ENCODE peak calls at places on chromosomes 7 and 10, in five cellular contexts. X is GM12878, M is A549, E is K562, H is HepG2. I is an unnamed sample.

GRCh38 chr10:7506571-7506970 is 95.7 kb upstream of the SFMBT2 start:
- DNase-seq in M (no peak), X (no peak), E (no peak), H (no peak), I (no peak)

GRCh38 chr7:73969991-73970390 is 58.0 kb upstream of the ELN start:
- DNase-seq in H (no peak), X (no peak), M (no peak), E (no peak), I (peak; percentile 8)

GRCh38 chr10:124539935-124540641 is 78.5 kb downstream of the LHPP start:
- DNase-seq in X (no peak), H (peak; percentile 22), M (peak; percentile 28), E (peak; percentile 67), I (peak; percentile 25)

GRCh38 chr10:18689498-18689897 is 30.3 kb downstream of the ARL5B start:
- DNase-seq in E (no peak), M (peak; percentile 33), X (no peak), H (peak; percentile 24), I (no peak)

GRCh38 chr7:77796960-77797359 is 1.3 kb downstream of the TMEM60 start:
- DNase-seq in M (no peak), X (no peak), E (no peak), H (no peak), I (no peak)

GRCh38 chr10:76444034-76444800 is 1012.8 kb downstream of the LRMDA start:
- DNase-seq in X (no peak), H (no peak), E (no peak), M (no peak), I (no peak)

GRCh38 chr7:106619213-106619612 is 41.7 kb downstream of the CCDC71L start:
- DNase-seq in E (no peak), M (no peak), H (no peak), X (no peak), I (no peak)

GRCh38 chr7:112341464-112341863 is 108.8 kb upstream of the IFRD1 start:
- DNase-seq in X (no peak), H (no peak), E (no peak), M (no peak), I (no peak)

GRCh38 chr7:55496906-55497305 is 75.4 kb downstream of the VOPP1 start:
- DNase-seq in M (no peak), E (no peak), X (no peak), H (no peak), I (no peak)

GRCh38 chr7:117202511-117202910 is 120.3 kb downstream of the WNT2 start:
- DNase-seq in X (no peak), H (no peak), E (no peak), M (no peak), I (no peak)

GRCh38 chr7:54985405-54986360 is 33.1 kb upstream of the EGFR start:
- DNase-seq in M (peak; percentile 90), H (peak; percentile 42), E (no peak), X (no peak), I (no peak)

GRCh38 chr7:68321776-68322496 is 1276.3 kb upstream of the AUTS2 start:
- DNase-seq in H (no peak), M (no peak), X (no peak), E (no peak), I (no peak)

GRCh38 chr7:36441344-36442022 is 51.8 kb downstream of the ANLN start:
- DNase-seq in E (no peak), X (no peak), H (no peak), M (no peak), I (no peak)

GRCh38 chr7:27520828-27521790 is 141.6 kb downstream of the HIBADH start:
- DNase-seq in X (no peak), E (no peak), H (no peak), M (no peak), I (no peak)

GRCh38 chr10:6406220-6407033 is 173.6 kb downstream of the PRKCQ start:
- DNase-seq in E (peak; percentile 36), X (no peak), M (peak; percentile 53), H (peak; percentile 8), I (no peak)

GRCh38 chr7:76386691-76387260 is 22.7 kb downstream of the SSC4D start:
- DNase-seq in X (no peak), H (no peak), M (no peak), E (no peak), I (no peak)

GRCh38 chr10:42987121-42987541 is 89.7 kb upstream of the RET start:
- DNase-seq in M (no peak), E (no peak), H (no peak), X (no peak), I (no peak)

GRCh38 chr10:12729885-12730284 is 271.6 kb downstream of the CCDC3 start:
- DNase-seq in E (peak; percentile 61), H (no peak), M (no peak), X (no peak), I (peak; percentile 15)

GRCh38 chr10:124534231-124534798 is 72.7 kb downstream of the LHPP start:
- DNase-seq in X (no peak), H (no peak), M (no peak), E (no peak), I (no peak)

GRCh38 chr7:5591547-5591899 is 167.9 kb upstream of the TNRC18 start:
- DNase-seq in E (peak; percentile 40), M (peak; percentile 74), H (peak; percentile 72), X (no peak), I (no peak)

GRCh38 chr10:8213735-8214134 is 159.2 kb downstream of the GATA3 start:
- DNase-seq in H (no peak), E (no peak), M (no peak), X (no peak), I (no peak)

GRCh38 chr10:43308986-43309385 is 42.1 kb upstream of the RASGEF1A start:
- DNase-seq in E (no peak), H (peak; percentile 4), X (no peak), M (no peak), I (no peak)

GRCh38 chr7:1060315-1061080 is 16.2 kb downstream of the GPR146 start:
- DNase-seq in M (no peak), X (no peak), E (peak; percentile 36), H (no peak), I (no peak)

GRCh38 chr7:123054357-123055133 is 59.0 kb upstream of the TAS2R16 start:
- DNase-seq in M (no peak), E (no peak), X (no peak), H (peak; percentile 29), I (no peak)

GRCh38 chr7:151592868-151593486 is 73.3 kb upstream of the RHEB start:
- DNase-seq in H (no peak), E (no peak), M (peak; percentile 50), X (no peak), I (no peak)

DNA sequence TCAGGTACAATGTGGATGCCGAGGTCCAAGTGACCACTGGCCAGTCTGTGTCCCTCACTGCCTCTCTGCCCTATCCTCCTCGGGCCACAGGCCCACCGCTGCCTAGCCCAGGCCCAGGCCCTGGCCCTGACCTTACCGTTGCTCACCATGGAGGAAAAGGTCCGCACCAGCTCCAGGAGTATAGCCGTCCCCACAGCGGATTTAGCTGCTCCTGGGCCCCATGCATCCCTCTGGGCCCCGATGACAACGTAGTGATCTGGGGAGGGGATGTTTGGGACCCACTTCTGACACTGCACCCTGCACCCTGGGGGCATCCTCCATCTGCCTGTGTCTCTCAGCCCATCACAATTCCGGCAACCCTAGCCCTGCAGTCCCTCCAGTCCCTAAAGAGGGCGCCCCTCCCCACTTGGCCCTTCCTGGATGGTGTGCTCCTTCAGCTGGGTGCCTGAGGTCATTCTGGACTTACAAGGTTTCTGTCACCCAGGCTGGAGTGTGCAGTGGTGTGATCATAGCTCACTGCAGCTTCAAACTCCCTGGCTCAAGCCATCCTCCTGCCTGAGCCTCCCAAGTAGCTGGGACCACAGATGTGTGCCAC is 12.1 kb downstream of the TFR2 start:
- DNase-seq in H (no peak), M (peak; percentile 72), E (peak; percentile 59), X (no peak), I (no peak)
- TF ChIP-seq HDAC2 in H (no peak), M (no peak), E (no peak), X (no peak), I (no peak)

GRCh38 chr10:14605231-14605925 is 169.3 kb downstream of the FAM107B start:
- DNase-seq in E (no peak), H (peak; percentile 44), X (peak; percentile 87), M (peak; percentile 75), I (no peak)
- TF ChIP-seq HDAC2 in E (no peak), H (no peak), X (no peak), M (no peak), I (no peak)

GRCh38 chr10:128064615-128065580 is 61.3 kb downstream of the MKI67 start:
- DNase-seq in H (no peak), X (peak; percentile 80), E (no peak), M (no peak), I (no peak)

GRCh38 chr10:128067691-128068397 is 58.4 kb downstream of the MKI67 start:
- DNase-seq in X (no peak), M (no peak), E (no peak), H (no peak), I (no peak)

GRCh38 chr10:128065881-128066534 is 60.2 kb downstream of the MKI67 start:
- DNase-seq in H (no peak), M (no peak), X (no peak), E (no peak), I (no peak)

GRCh38 chr10:128068398-128069285 is 57.6 kb downstream of the MKI67 start:
- DNase-seq in H (no peak), X (no peak), E (no peak), M (no peak), I (no peak)

GRCh38 chr10:128066954-128067382 is 59.3 kb downstream of the MKI67 start:
- DNase-seq in X (no peak), H (no peak), E (no peak), M (no peak), I (no peak)
- TF ChIP-seq HDAC2 in X (no peak), H (no peak), E (no peak), M (no peak), I (no peak)

GRCh38 chr7:108290344-108291134 is 160.4 kb upstream of the LAMB4 start:
- DNase-seq in X (no peak), H (no peak), M (peak; percentile 23), E (no peak), I (no peak)

GRCh38 chr7:108285018-108285368 is 154.8 kb upstream of the LAMB4 start:
- DNase-seq in E (no peak), M (no peak), H (no peak), X (no peak), I (no peak)

GRCh38 chr7:108289852-108290251 is 159.7 kb upstream of the LAMB4 start:
- DNase-seq in M (no peak), X (no peak), E (no peak), H (no peak), I (no peak)

GRCh38 chr7:108286290-108286904 is 156.2 kb upstream of the LAMB4 start:
- DNase-seq in H (no peak), X (no peak), E (no peak), M (no peak), I (no peak)

DNA sequence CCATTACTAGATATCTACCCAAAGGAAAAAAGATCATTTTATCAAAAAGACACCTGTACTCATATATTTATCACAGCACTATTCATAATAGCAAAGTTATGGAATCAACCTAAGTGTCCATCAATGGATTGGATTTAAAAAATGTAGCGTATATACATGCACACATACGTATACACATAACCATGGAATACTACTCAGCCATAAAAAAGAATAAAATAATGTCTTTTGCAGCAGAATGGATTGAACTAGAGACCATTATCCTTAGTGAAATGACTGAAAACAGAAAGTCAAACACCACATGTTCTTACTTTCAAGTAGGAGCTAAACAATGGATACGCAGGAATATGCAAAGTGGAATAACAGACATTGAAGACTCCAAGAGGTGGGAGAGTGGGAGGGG is 157.7 kb upstream of the LAMB4 start:
- DNase-seq in E (no peak), H (no peak), M (no peak), X (no peak), I (no peak)
- TF ChIP-seq HDAC2 in E (no peak), H (no peak), M (no peak), X (no peak), I (no peak)